ENCODE peak calls at places on chromosomes 3 and 15, in six cellular contexts. One of them, this sample, is unnamed.
A peak's percentile ranks its signal among the peaks of the same experiment; 100 is the strongest.

GRCh38 chr3:143122608-143123352 is 3.2 kb downstream of the CHST2 start:
- DNase-seq in aorta: no peak
- DNase-seq in dorsolateral prefrontal cortex: no peak
- DNase-seq in WERI-Rb-1: no peak
- DNase-seq in effector memory CD8-positive, alpha-beta T cell: no peak
- DNase-seq in GM06990: peak; percentile 53
- DNase-seq in this sample: no peak

GRCh38 chr15:82958638-82959037 is 6.1 kb upstream of the HOMER2 start:
- DNase-seq in aorta: no peak
- DNase-seq in dorsolateral prefrontal cortex: no peak
- DNase-seq in WERI-Rb-1: no peak
- DNase-seq in effector memory CD8-positive, alpha-beta T cell: no peak
- DNase-seq in GM06990: no peak
- DNase-seq in this sample: no peak

GRCh38 chr3:119073258-119074001 is 38.8 kb upstream of the IGSF11 start:
- DNase-seq in aorta: peak; percentile 65
- DNase-seq in dorsolateral prefrontal cortex: no peak
- DNase-seq in WERI-Rb-1: no peak
- DNase-seq in effector memory CD8-positive, alpha-beta T cell: no peak
- DNase-seq in GM06990: no peak
- DNase-seq in this sample: no peak

GRCh38 chr15:101173233-101174119 is 78.4 kb downstream of the CHSY1 start:
- DNase-seq in aorta: no peak
- DNase-seq in dorsolateral prefrontal cortex: no peak
- DNase-seq in WERI-Rb-1: no peak
- DNase-seq in effector memory CD8-positive, alpha-beta T cell: no peak
- DNase-seq in GM06990: no peak
- DNase-seq in this sample: no peak

GRCh38 chr3:155370198-155370597 is 76.7 kb upstream of the STRIT1 start:
- DNase-seq in aorta: no peak
- DNase-seq in dorsolateral prefrontal cortex: no peak
- DNase-seq in WERI-Rb-1: no peak
- DNase-seq in effector memory CD8-positive, alpha-beta T cell: no peak
- DNase-seq in GM06990: no peak
- DNase-seq in this sample: no peak

GRCh38 chr3:140703496-140703895 is 25.6 kb downstream of the TRIM42 start:
- DNase-seq in aorta: no peak
- DNase-seq in dorsolateral prefrontal cortex: no peak
- DNase-seq in WERI-Rb-1: no peak
- DNase-seq in effector memory CD8-positive, alpha-beta T cell: no peak
- DNase-seq in GM06990: no peak
- DNase-seq in this sample: no peak

GRCh38 chr15:36996121-36996520 is 104.2 kb downstream of the MEIS2 start:
- DNase-seq in aorta: no peak
- DNase-seq in dorsolateral prefrontal cortex: no peak
- DNase-seq in WERI-Rb-1: no peak
- DNase-seq in effector memory CD8-positive, alpha-beta T cell: no peak
- DNase-seq in GM06990: no peak
- DNase-seq in this sample: no peak

GRCh38 chr3:128278761-128279593 is 125.7 kb downstream of the EEFSEC start:
- DNase-seq in aorta: peak; percentile 90
- DNase-seq in dorsolateral prefrontal cortex: peak; percentile 48
- DNase-seq in WERI-Rb-1: no peak
- DNase-seq in effector memory CD8-positive, alpha-beta T cell: no peak
- DNase-seq in GM06990: no peak
- DNase-seq in this sample: peak; percentile 88

GRCh38 chr3:15510493-15510892 is 11.0 kb downstream of the COLQ start:
- DNase-seq in aorta: no peak
- DNase-seq in dorsolateral prefrontal cortex: no peak
- DNase-seq in WERI-Rb-1: no peak
- DNase-seq in effector memory CD8-positive, alpha-beta T cell: no peak
- DNase-seq in GM06990: no peak
- DNase-seq in this sample: no peak

GRCh38 chr3:13937131-13937530 is 57.3 kb upstream of the WNT7A start:
- DNase-seq in aorta: no peak
- DNase-seq in dorsolateral prefrontal cortex: no peak
- DNase-seq in WERI-Rb-1: no peak
- DNase-seq in effector memory CD8-positive, alpha-beta T cell: no peak
- DNase-seq in GM06990: no peak
- DNase-seq in this sample: no peak

GRCh38 chr15:29091666-29092065 is 178.0 kb downstream of the NSMCE3 start:
- DNase-seq in aorta: peak; percentile 46
- DNase-seq in dorsolateral prefrontal cortex: no peak
- DNase-seq in WERI-Rb-1: no peak
- DNase-seq in effector memory CD8-positive, alpha-beta T cell: no peak
- DNase-seq in GM06990: no peak
- DNase-seq in this sample: no peak

GRCh38 chr3:36944641-36945270 is at the start of gene TRANK1:
- DNase-seq in aorta: peak; percentile 87
- DNase-seq in dorsolateral prefrontal cortex: peak; percentile 42
- DNase-seq in WERI-Rb-1: no peak
- DNase-seq in effector memory CD8-positive, alpha-beta T cell: peak; percentile 84
- DNase-seq in GM06990: peak; percentile 34
- DNase-seq in this sample: peak; percentile 88

GRCh38 chr3:125622381-125622788 is 27.1 kb upstream of the OSBPL11 start:
- DNase-seq in aorta: no peak
- DNase-seq in dorsolateral prefrontal cortex: peak; percentile 33
- DNase-seq in WERI-Rb-1: no peak
- DNase-seq in effector memory CD8-positive, alpha-beta T cell: no peak
- DNase-seq in GM06990: no peak
- DNase-seq in this sample: peak; percentile 40

GRCh38 chr3:83843716-83844115 is 1115.1 kb upstream of the CADM2 start:
- DNase-seq in aorta: no peak
- DNase-seq in dorsolateral prefrontal cortex: no peak
- DNase-seq in WERI-Rb-1: no peak
- DNase-seq in effector memory CD8-positive, alpha-beta T cell: no peak
- DNase-seq in GM06990: no peak
- DNase-seq in this sample: no peak

GRCh38 chr3:133563186-133563591 is 10.3 kb upstream of the CDV3 start:
- DNase-seq in aorta: no peak
- DNase-seq in dorsolateral prefrontal cortex: no peak
- DNase-seq in WERI-Rb-1: no peak
- DNase-seq in effector memory CD8-positive, alpha-beta T cell: no peak
- DNase-seq in GM06990: no peak
- DNase-seq in this sample: no peak

GRCh38 chr3:134693804-134694203 is 43.0 kb upstream of the KY start:
- DNase-seq in aorta: no peak
- DNase-seq in dorsolateral prefrontal cortex: no peak
- DNase-seq in WERI-Rb-1: no peak
- DNase-seq in effector memory CD8-positive, alpha-beta T cell: no peak
- DNase-seq in GM06990: no peak
- DNase-seq in this sample: no peak

GRCh38 chr3:194485876-194486539 is 794 bp downstream of the ATP13A3 start:
- DNase-seq in aorta: peak; percentile 86
- DNase-seq in dorsolateral prefrontal cortex: no peak
- DNase-seq in WERI-Rb-1: no peak
- DNase-seq in effector memory CD8-positive, alpha-beta T cell: peak; percentile 40
- DNase-seq in GM06990: peak; percentile 76
- DNase-seq in this sample: peak; percentile 67

GRCh38 chr15:59206623-59207183 is at the start of gene LDHAL6B:
- DNase-seq in aorta: no peak
- DNase-seq in dorsolateral prefrontal cortex: no peak
- DNase-seq in WERI-Rb-1: no peak
- DNase-seq in effector memory CD8-positive, alpha-beta T cell: no peak
- DNase-seq in GM06990: no peak
- DNase-seq in this sample: no peak

GRCh38 chr15:25439456-25439836 is 622 bp upstream of the UBE3A start:
- DNase-seq in aorta: no peak
- DNase-seq in dorsolateral prefrontal cortex: no peak
- DNase-seq in WERI-Rb-1: no peak
- DNase-seq in effector memory CD8-positive, alpha-beta T cell: no peak
- DNase-seq in GM06990: no peak
- DNase-seq in this sample: no peak

GRCh38 chr3:111534701-111535100 is 7.3 kb upstream of the CD96 start:
- DNase-seq in aorta: no peak
- DNase-seq in dorsolateral prefrontal cortex: no peak
- DNase-seq in WERI-Rb-1: no peak
- DNase-seq in effector memory CD8-positive, alpha-beta T cell: no peak
- DNase-seq in GM06990: no peak
- DNase-seq in this sample: no peak

GRCh38 chr3:22263042-22263441 is 512.0 kb upstream of the ZNF385D start:
- DNase-seq in aorta: no peak
- DNase-seq in dorsolateral prefrontal cortex: no peak
- DNase-seq in WERI-Rb-1: no peak
- DNase-seq in effector memory CD8-positive, alpha-beta T cell: no peak
- DNase-seq in GM06990: no peak
- DNase-seq in this sample: no peak

GRCh38 chr15:85306946-85307686 is 73.3 kb upstream of the AKAP13 start:
- DNase-seq in aorta: no peak
- DNase-seq in dorsolateral prefrontal cortex: no peak
- DNase-seq in WERI-Rb-1: no peak
- DNase-seq in effector memory CD8-positive, alpha-beta T cell: no peak
- DNase-seq in GM06990: no peak
- DNase-seq in this sample: no peak

GRCh38 chr3:170383567-170383966 is 26.1 kb downstream of the SKIL start:
- DNase-seq in aorta: no peak
- DNase-seq in dorsolateral prefrontal cortex: no peak
- DNase-seq in WERI-Rb-1: no peak
- DNase-seq in effector memory CD8-positive, alpha-beta T cell: no peak
- DNase-seq in GM06990: no peak
- DNase-seq in this sample: no peak

GRCh38 chr15:42576776-42577175 is 1.4 kb downstream of the STARD9 start:
- DNase-seq in aorta: no peak
- DNase-seq in dorsolateral prefrontal cortex: no peak
- DNase-seq in WERI-Rb-1: no peak
- DNase-seq in effector memory CD8-positive, alpha-beta T cell: no peak
- DNase-seq in GM06990: no peak
- DNase-seq in this sample: no peak

GRCh38 chr3:193928354-193929209 is 207.4 kb upstream of the HES1 start:
- DNase-seq in aorta: no peak
- DNase-seq in dorsolateral prefrontal cortex: no peak
- DNase-seq in WERI-Rb-1: no peak
- DNase-seq in effector memory CD8-positive, alpha-beta T cell: no peak
- DNase-seq in GM06990: no peak
- DNase-seq in this sample: no peak

GRCh38 chr3:72043212-72044133 is 258.5 kb upstream of the PROK2 start:
- DNase-seq in aorta: no peak
- DNase-seq in dorsolateral prefrontal cortex: no peak
- DNase-seq in WERI-Rb-1: no peak
- DNase-seq in effector memory CD8-positive, alpha-beta T cell: no peak
- DNase-seq in GM06990: no peak
- DNase-seq in this sample: no peak

GRCh38 chr15:68431792-68432401 is at the start of gene ITGA11:
- DNase-seq in aorta: peak; percentile 93
- DNase-seq in dorsolateral prefrontal cortex: no peak
- DNase-seq in WERI-Rb-1: peak; percentile 79
- DNase-seq in effector memory CD8-positive, alpha-beta T cell: no peak
- DNase-seq in GM06990: peak; percentile 39
- DNase-seq in this sample: peak; percentile 89

GRCh38 chr3:153070153-153070868 is 91.7 kb upstream of the RAP2B start:
- DNase-seq in aorta: no peak
- DNase-seq in dorsolateral prefrontal cortex: no peak
- DNase-seq in WERI-Rb-1: no peak
- DNase-seq in effector memory CD8-positive, alpha-beta T cell: no peak
- DNase-seq in GM06990: no peak
- DNase-seq in this sample: no peak

GRCh38 chr15:92161039-92161670 is 232.5 kb upstream of the ST8SIA2 start:
- DNase-seq in aorta: no peak
- DNase-seq in dorsolateral prefrontal cortex: no peak
- DNase-seq in WERI-Rb-1: no peak
- DNase-seq in effector memory CD8-positive, alpha-beta T cell: no peak
- DNase-seq in GM06990: peak; percentile 32
- DNase-seq in this sample: no peak

GRCh38 chr3:108088697-108089096 is 2.1 kb downstream of the CD47 start:
- DNase-seq in aorta: no peak
- DNase-seq in dorsolateral prefrontal cortex: no peak
- DNase-seq in WERI-Rb-1: no peak
- DNase-seq in effector memory CD8-positive, alpha-beta T cell: peak; percentile 31
- DNase-seq in GM06990: peak; percentile 59
- DNase-seq in this sample: no peak

GRCh38 chr15:81314378-81314777 is 9.6 kb downstream of the STARD5 start:
- DNase-seq in aorta: no peak
- DNase-seq in dorsolateral prefrontal cortex: no peak
- DNase-seq in WERI-Rb-1: no peak
- DNase-seq in effector memory CD8-positive, alpha-beta T cell: no peak
- DNase-seq in GM06990: no peak
- DNase-seq in this sample: no peak

GRCh38 chr15:70339551-70340517 is 242.1 kb upstream of the TLE3 start:
- DNase-seq in aorta: peak; percentile 66
- DNase-seq in dorsolateral prefrontal cortex: no peak
- DNase-seq in WERI-Rb-1: peak; percentile 94
- DNase-seq in effector memory CD8-positive, alpha-beta T cell: no peak
- DNase-seq in GM06990: no peak
- DNase-seq in this sample: peak; percentile 49

GRCh38 chr15:81893182-81893833 is 152.5 kb downstream of the MEX3B start:
- DNase-seq in aorta: no peak
- DNase-seq in dorsolateral prefrontal cortex: no peak
- DNase-seq in WERI-Rb-1: no peak
- DNase-seq in effector memory CD8-positive, alpha-beta T cell: no peak
- DNase-seq in GM06990: no peak
- DNase-seq in this sample: peak; percentile 38

GRCh38 chr3:107599755-107600122 is 77.0 kb downstream of the BBX start:
- DNase-seq in aorta: no peak
- DNase-seq in dorsolateral prefrontal cortex: no peak
- DNase-seq in WERI-Rb-1: no peak
- DNase-seq in effector memory CD8-positive, alpha-beta T cell: no peak
- DNase-seq in GM06990: no peak
- DNase-seq in this sample: no peak

GRCh38 chr3:18443670-18444596 is 18.8 kb upstream of the SATB1 start:
- DNase-seq in aorta: peak; percentile 81
- DNase-seq in dorsolateral prefrontal cortex: no peak
- DNase-seq in WERI-Rb-1: peak; percentile 11
- DNase-seq in effector memory CD8-positive, alpha-beta T cell: peak; percentile 8
- DNase-seq in GM06990: peak; percentile 5
- DNase-seq in this sample: peak; percentile 72

GRCh38 chr3:122350814-122351418 is 25.9 kb downstream of the CSTA start:
- DNase-seq in aorta: no peak
- DNase-seq in dorsolateral prefrontal cortex: no peak
- DNase-seq in WERI-Rb-1: no peak
- DNase-seq in effector memory CD8-positive, alpha-beta T cell: no peak
- DNase-seq in GM06990: no peak
- DNase-seq in this sample: no peak

GRCh38 chr15:57565326-57565725 is 26.4 kb upstream of the MYZAP start:
- DNase-seq in aorta: no peak
- DNase-seq in dorsolateral prefrontal cortex: no peak
- DNase-seq in WERI-Rb-1: no peak
- DNase-seq in effector memory CD8-positive, alpha-beta T cell: peak; percentile 11
- DNase-seq in GM06990: no peak
- DNase-seq in this sample: no peak

GRCh38 chr3:138371070-138371950 is 22.9 kb downstream of the MRAS start:
- DNase-seq in aorta: no peak
- DNase-seq in dorsolateral prefrontal cortex: no peak
- DNase-seq in WERI-Rb-1: no peak
- DNase-seq in effector memory CD8-positive, alpha-beta T cell: no peak
- DNase-seq in GM06990: peak; percentile 45
- DNase-seq in this sample: no peak

GRCh38 chr3:111998661-111999641 is at the start of gene TAGLN3:
- DNase-seq in aorta: peak; percentile 75
- DNase-seq in dorsolateral prefrontal cortex: peak; percentile 48
- DNase-seq in WERI-Rb-1: peak; percentile 93
- DNase-seq in effector memory CD8-positive, alpha-beta T cell: no peak
- DNase-seq in GM06990: no peak
- DNase-seq in this sample: peak; percentile 81

This sample was measured in left kidney.